ENCODE peak calls at places on chromosomes 1 and 21, in four cellular contexts. P is cardiac fibroblast, T is Peyer's patch, G is pancreas. F is an unnamed sample.

GRCh38 chr1:25531082-25531461 is 12.3 kb upstream of the LDLRAP1 start:
- DNase-seq in P (no peak), G (no peak), T (no peak), F (no peak)

GRCh38 chr1:109791495-109792040 is 27.8 kb upstream of the EPS8L3 start:
- DNase-seq in T (no peak), G (no peak), P (no peak), F (peak; percentile 40)

GRCh38 chr1:187038789-187039188 is 210.0 kb downstream of the PLA2G4A start:
- DNase-seq in G (no peak), T (no peak), P (peak; percentile 54), F (no peak)

GRCh38 chr1:67880056-67880601 is 46.9 kb upstream of the GNG12 start:
- DNase-seq in P (peak; percentile 74), T (no peak), G (no peak), F (no peak)

GRCh38 chr1:15949453-15950245 is 26.3 kb downstream of the ZBTB17 start:
- DNase-seq in P (peak; percentile 99), T (peak; percentile 70), G (peak; percentile 93), F (peak; percentile 95)

GRCh38 chr1:62523860-62524259 is 73.5 kb upstream of the ANGPTL3 start:
- DNase-seq in T (no peak), G (no peak), P (no peak), F (no peak)

GRCh38 chr1:233168384-233168783 is 127.1 kb downstream of the PCNX2 start:
- DNase-seq in P (peak; percentile 31), T (no peak), G (no peak), F (no peak)

GRCh38 chr1:65955071-65955470 is 162.4 kb downstream of the PDE4B start:
- DNase-seq in T (no peak), G (no peak), P (no peak), F (no peak)

GRCh38 chr21:33202464-33203363 is 27.0 kb upstream of the IFNAR2 start:
- DNase-seq in G (no peak), P (no peak), T (no peak), F (no peak)

GRCh38 chr1:218925777-218926176 is 247.9 kb upstream of the LYPLAL1 start:
- DNase-seq in G (no peak), T (no peak), P (no peak), F (no peak)

GRCh38 chr1:210730023-210730422 is 401.3 kb downstream of the HHAT start:
- DNase-seq in P (no peak), G (no peak), T (no peak), F (no peak)

GRCh38 chr1:22250724-22251123 is 107.8 kb upstream of the WNT4 start:
- DNase-seq in P (peak; percentile 16), T (no peak), G (peak; percentile 38), F (no peak)

GRCh38 chr1:7535934-7536878 is 234.9 kb upstream of the VAMP3 start:
- DNase-seq in T (peak; percentile 38), G (peak; percentile 22), P (no peak), F (no peak)

GRCh38 chr1:17539526-17540254 is at the start of gene ARHGEF10L:
- DNase-seq in P (peak; percentile 23), T (peak; percentile 67), G (peak; percentile 71), F (no peak)

GRCh38 chr1:226199971-226200370 is 13.4 kb upstream of the ACBD3 start:
- DNase-seq in P (no peak), G (no peak), T (no peak), F (no peak)

GRCh38 chr1:72282690-72283203 is 408 bp upstream of the NEGR1 start:
- DNase-seq in G (peak; percentile 84), T (peak; percentile 77), P (peak; percentile 94), F (peak; percentile 87)

GRCh38 chr1:95547000-95547399 is 313.0 kb downstream of the RWDD3 start:
- DNase-seq in T (no peak), P (no peak), G (no peak), F (no peak)

GRCh38 chr1:13483946-13484345 is 29.9 kb downstream of the LRRC38 start:
- DNase-seq in P (no peak), G (no peak), T (no peak), F (no peak)

GRCh38 chr1:189706594-189706993 is 771.1 kb downstream of the BRINP3 start:
- DNase-seq in G (no peak), T (no peak), P (no peak), F (no peak)

GRCh38 chr1:212959266-212960220 is 9.2 kb downstream of the VASH2 start:
- DNase-seq in P (no peak), G (no peak), T (no peak), F (no peak)

GRCh38 chr1:187733234-187733633 is 904.5 kb downstream of the PLA2G4A start:
- DNase-seq in T (no peak), G (no peak), P (no peak), F (no peak)

GRCh38 chr1:47388548-47389238 is 27.4 kb upstream of the FOXE3 start:
- DNase-seq in G (peak; percentile 64), P (peak; percentile 72), T (peak; percentile 77), F (no peak)

GRCh38 chr1:150620919-150621318 is 8.5 kb downstream of the ENSA start:
- DNase-seq in T (no peak), G (no peak), P (no peak), F (no peak)

GRCh38 chr1:17573518-17574041 is 34.1 kb downstream of the ARHGEF10L start:
- DNase-seq in G (no peak), P (no peak), T (no peak), F (no peak)

GRCh38 chr1:216740334-216740733 is 17.1 kb upstream of the ESRRG start:
- DNase-seq in G (no peak), P (no peak), T (no peak), F (no peak)

GRCh38 chr1:30407862-30408580 is 315.4 kb downstream of the MATN1 start:
- DNase-seq in T (peak; percentile 12), G (no peak), P (no peak), F (peak; percentile 25)

GRCh38 chr1:19619697-19620384 is 24.3 kb upstream of the NBL1 start:
- DNase-seq in G (no peak), T (no peak), P (no peak), F (no peak)

GRCh38 chr1:154998818-154999650 is 3.6 kb upstream of the ZBTB7B start:
- DNase-seq in P (peak; percentile 79), T (peak; percentile 85), G (no peak), F (peak; percentile 76)

GRCh38 chr1:6941786-6942185 is 156.5 kb downstream of the CAMTA1 start:
- DNase-seq in G (no peak), P (no peak), T (no peak), F (no peak)

GRCh38 chr1:207886227-207886626 is 24.7 kb downstream of the CD34 start:
- DNase-seq in P (no peak), G (no peak), T (no peak), F (no peak)

GRCh38 chr1:216822480-216822879 is 99.3 kb upstream of the ESRRG start:
- DNase-seq in T (no peak), G (no peak), P (no peak), F (no peak)

GRCh38 chr1:116268211-116268610 is 104.8 kb upstream of the ATP1A1 start:
- DNase-seq in T (peak; percentile 74), P (peak; percentile 10), G (peak; percentile 76), F (peak; percentile 73)

GRCh38 chr1:26022404-26022779 is 817 bp downstream of the EXTL1 start:
- DNase-seq in P (no peak), G (no peak), T (no peak), F (no peak)

GRCh38 chr1:15426492-15427279 is 11.6 kb upstream of the CTRC start:
- DNase-seq in P (peak; percentile 63), T (peak; percentile 84), G (peak; percentile 79), F (no peak)

DNA sequence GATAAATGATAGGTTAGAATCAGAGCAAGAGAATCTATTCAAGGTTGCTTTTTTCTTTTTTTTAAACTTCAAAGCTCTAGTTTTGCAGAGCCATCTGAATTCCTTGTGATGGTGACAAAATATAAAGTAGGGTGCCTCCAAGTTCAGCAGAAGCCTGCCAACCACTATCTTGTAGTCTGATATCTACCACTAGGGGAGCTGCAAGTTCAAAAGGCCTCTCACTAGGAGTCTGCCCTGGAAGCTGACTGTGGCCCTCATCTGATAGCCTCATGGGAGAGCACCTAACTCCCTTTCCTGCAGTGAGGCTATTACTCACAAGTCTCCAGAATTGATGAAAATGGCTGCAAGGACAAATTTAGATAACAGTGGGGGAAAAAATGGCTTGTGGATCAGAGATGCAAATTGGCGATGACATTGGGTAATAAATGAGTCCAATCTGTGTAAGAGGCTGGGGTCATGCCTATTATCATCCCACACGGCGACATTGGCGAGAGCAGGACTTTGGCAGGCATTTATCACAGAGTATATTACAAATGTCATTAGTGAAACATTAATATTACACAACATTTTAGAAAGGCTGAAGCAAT is 10.7 kb upstream of the ZP4 start:
- DNase-seq in P (peak; percentile 1), G (no peak), T (no peak), F (no peak)
- TF ChIP-seq CTCF in P (peak; percentile 12), G (peak; percentile 34), T (no peak), F (peak; percentile 23)

GRCh38 chr1:93301131-93301530 is 44.6 kb upstream of the DR1 start:
- DNase-seq in P (no peak), G (no peak), T (no peak), F (no peak)

GRCh38 chr1:93302078-93302477 is 43.6 kb upstream of the DR1 start:
- DNase-seq in T (no peak), P (no peak), G (no peak), F (no peak)

GRCh38 chr1:93306920-93307319 is 38.8 kb upstream of the DR1 start:
- DNase-seq in G (no peak), T (no peak), P (no peak), F (no peak)

DNA sequence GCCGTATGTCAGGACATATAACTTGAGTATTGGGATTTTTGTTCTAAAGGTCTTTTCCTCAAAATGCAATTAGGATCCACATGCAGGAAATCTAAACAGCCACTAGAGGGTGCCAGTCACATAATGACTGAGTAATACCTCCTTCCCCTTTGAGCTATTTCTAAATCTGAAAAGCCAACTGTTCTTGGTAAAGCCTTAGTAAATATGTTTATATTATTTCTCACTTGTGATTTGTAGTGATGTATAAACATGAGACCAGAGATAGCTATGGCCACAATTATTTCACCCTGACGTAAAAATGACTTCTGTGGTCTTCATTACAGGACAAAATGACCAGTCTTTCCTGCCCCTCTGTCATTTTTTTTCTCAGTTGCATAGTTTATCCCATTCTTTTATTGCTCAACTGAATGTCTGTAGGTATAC is 41.0 kb upstream of the DR1 start:
- DNase-seq in G (no peak), T (no peak), P (peak; percentile 84), F (no peak)
- TF ChIP-seq CTCF in G (peak; percentile 87), T (peak; percentile 89), P (peak; percentile 77), F (peak; percentile 72)

GRCh38 chr1:69305621-69306020 is 262.1 kb upstream of the LRRC7 start:
- DNase-seq in P (no peak), T (no peak), G (no peak), F (no peak)
- TF ChIP-seq CTCF in P (no peak), T (no peak), G (no peak), F (no peak)

GRCh38 chr1:43651922-43652321 is 2.0 kb downstream of the KDM4A start:
- DNase-seq in T (no peak), G (no peak), P (no peak), F (no peak)

GRCh38 chr1:43651188-43651587 is 1.2 kb downstream of the KDM4A start:
- DNase-seq in T (no peak), P (no peak), G (no peak), F (no peak)

GRCh38 chr1:43653893-43654292 is 3.9 kb downstream of the KDM4A start:
- DNase-seq in G (no peak), T (no peak), P (no peak), F (no peak)

GRCh38 chr1:43655953-43656352 is 6.0 kb downstream of the KDM4A start:
- DNase-seq in G (no peak), P (no peak), T (no peak), F (no peak)

GRCh38 chr1:43653339-43653738 is 3.4 kb downstream of the KDM4A start:
- DNase-seq in G (no peak), P (peak; percentile 42), T (no peak), F (no peak)
- TF ChIP-seq CTCF in G (no peak), P (peak; percentile 41), T (no peak), F (peak; percentile 31)

GRCh38 chr1:219967361-219967760 is 39.0 kb upstream of the SLC30A10 start:
- DNase-seq in G (no peak), P (no peak), T (no peak), F (no peak)
- TF ChIP-seq CTCF in G (no peak), P (no peak), T (no peak), F (no peak)

F was measured in suprapubic skin.